ENCODE peak calls at places on chromosomes 12 and 14, in six cellular contexts. I is GM23338, Q is astrocyte, N is HepG2, X is GM12878, R is OCI-LY7. E is an unnamed sample.

GRCh38 chr12:71958457-71958856 is 19.8 kb downstream of the TPH2 start:
- DNase-seq in I (no peak), Q (no peak), N (no peak), X (no peak), R (no peak), E (no peak)

GRCh38 chr12:51217133-51217967 is 512 bp downstream of the POU6F1 start:
- DNase-seq in I (peak; percentile 65), Q (no peak), N (no peak), X (no peak), R (peak; percentile 58), E (peak; percentile 33)

GRCh38 chr14:23910081-23910875 is 43.3 kb upstream of the DHRS4 start:
- DNase-seq in I (peak; percentile 94), Q (peak; percentile 9), N (peak; percentile 81), X (no peak), R (peak; percentile 19), E (peak; percentile 28)

GRCh38 chr14:71539660-71540285 is 392.5 kb upstream of the RGS6 start:
- DNase-seq in I (no peak), Q (no peak), N (no peak), X (no peak), R (no peak), E (no peak)

GRCh38 chr14:63267171-63267570 is 51.6 kb downstream of the GPHB5 start:
- DNase-seq in I (no peak), Q (peak; percentile 29), N (no peak), X (no peak), R (no peak), E (no peak)

GRCh38 chr12:117707861-117708260 is 260.9 kb downstream of the KSR2 start:
- DNase-seq in I (no peak), Q (no peak), N (no peak), X (no peak), R (no peak), E (no peak)

GRCh38 chr14:51507556-51508511 is 143.9 kb upstream of the FRMD6 start:
- DNase-seq in I (no peak), Q (peak; percentile 52), N (no peak), X (no peak), R (no peak), E (no peak)

GRCh38 chr12:94148841-94149780 is 734 bp downstream of the PLXNC1 start:
- DNase-seq in I (peak; percentile 75), Q (peak; percentile 24), N (no peak), X (no peak), R (peak; percentile 69), E (peak; percentile 51)

GRCh38 chr14:95485222-95485819 is 31.1 kb downstream of the SYNE3 start:
- DNase-seq in I (peak; percentile 53), Q (no peak), N (no peak), X (no peak), R (no peak), E (no peak)

DNA sequence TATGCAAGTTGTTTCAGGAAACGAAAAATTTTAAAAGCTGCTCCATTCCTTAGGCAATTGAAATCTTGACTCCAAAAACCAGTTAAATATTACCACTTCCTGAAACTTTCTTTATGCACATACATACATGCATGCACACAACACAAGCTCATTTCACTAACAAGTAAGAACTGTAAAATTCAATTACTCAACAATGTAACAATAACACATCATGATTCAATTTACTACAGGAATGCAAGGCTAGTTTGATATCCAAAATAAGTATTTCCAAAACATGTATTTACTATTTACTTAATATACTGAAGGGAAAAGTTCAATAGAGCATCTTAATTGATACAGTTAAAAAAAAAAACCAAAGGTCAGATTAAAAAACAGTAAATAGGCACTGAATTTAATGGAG is 19.6 kb downstream of the NAP1L1 start:
- DNase-seq in I (no peak), Q (no peak), N (no peak), X (no peak), R (no peak), E (no peak)
- H3K79me2 ChIP-seq in I (peaks cover 100% of the 10 kb centered on the region), Q (peaks cover 100% of the 10 kb centered on the region), N (peaks cover 85% of the 10 kb centered on the region), X (peaks cover 66% of the 10 kb centered on the region), R (peaks cover 99% of the 10 kb centered on the region), E (peaks cover 99% of the 10 kb centered on the region)

DNA sequence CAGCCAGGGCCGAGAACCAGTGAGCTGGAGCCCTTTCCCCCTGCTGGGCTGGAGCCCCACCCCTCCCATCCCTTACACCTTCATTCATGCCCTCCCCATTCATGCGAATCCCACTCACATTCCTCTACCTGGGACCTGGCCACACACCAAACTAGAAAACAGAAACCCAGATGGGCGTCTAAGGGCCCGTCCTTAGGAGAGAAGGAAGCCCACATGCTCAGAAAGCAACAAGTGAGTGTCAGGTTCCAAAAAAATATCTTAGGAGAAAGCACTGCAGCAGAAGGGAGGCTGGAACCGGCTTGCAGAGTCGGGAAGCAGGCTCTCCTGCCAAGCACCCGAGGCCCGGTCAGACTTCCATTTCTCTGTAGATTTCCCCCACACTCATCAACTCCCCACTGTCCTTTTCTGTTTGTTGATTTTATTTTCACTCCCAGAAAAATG is 13.6 kb downstream of the BCL11B start:
- DNase-seq in I (peak; percentile 72), Q (no peak), N (no peak), X (no peak), R (no peak), E (no peak)
- H3K4me3 ChIP-seq in I (no peak overlapping the region), Q (no peak overlapping the region), N (no peak overlapping the region), X (no peak overlapping the region), R (no peak overlapping the region), E (no peak overlapping the region)

GRCh38 chr14:102819790-102820330 is 42.6 kb downstream of the TRAF3 start:
- DNase-seq in I (no peak), Q (no peak), N (no peak), X (no peak), R (no peak), E (no peak)

GRCh38 chr14:102813691-102814090 is 36.4 kb downstream of the TRAF3 start:
- DNase-seq in I (no peak), Q (no peak), N (no peak), X (no peak), R (no peak), E (no peak)

GRCh38 chr14:102817942-102818940 is 41.0 kb downstream of the TRAF3 start:
- DNase-seq in I (no peak), Q (peak; percentile 51), N (no peak), X (no peak), R (no peak), E (no peak)

GRCh38 chr14:102819176-102819628 is 42.0 kb downstream of the TRAF3 start:
- DNase-seq in I (no peak), Q (no peak), N (peak; percentile 77), X (peak; percentile 89), R (no peak), E (no peak)

DNA sequence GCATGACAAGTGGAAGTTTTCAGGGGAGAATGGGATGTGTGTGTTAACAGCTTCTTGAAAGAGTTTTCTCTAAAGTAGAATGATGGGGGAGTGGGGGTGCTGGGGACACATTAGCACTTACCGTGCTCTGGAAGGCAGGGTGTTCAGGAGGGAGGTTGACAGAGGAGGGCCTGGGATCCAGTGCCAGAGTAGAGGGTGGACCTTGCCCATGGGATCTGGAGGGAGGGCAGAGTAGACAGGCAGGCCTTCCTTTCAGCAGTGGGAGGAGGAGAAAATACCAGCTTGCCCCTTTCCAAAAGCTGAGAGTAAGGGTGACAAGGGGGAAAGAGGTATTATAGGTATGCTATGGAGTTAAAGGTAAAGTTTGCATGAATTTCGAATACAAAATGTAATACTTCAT is 40.1 kb downstream of the TRAF3 start:
- DNase-seq in I (no peak), Q (no peak), N (no peak), X (no peak), R (no peak), E (no peak)
- H4K20me1 ChIP-seq in I (no peaks in the 10 kb centered on the region), Q (peaks cover 80% of the 10 kb centered on the region), N (no peaks in the 10 kb centered on the region), X (no peaks in the 10 kb centered on the region), R (peaks cover 4% of the 10 kb centered on the region), E (peaks cover 52% of the 10 kb centered on the region)

DNA sequence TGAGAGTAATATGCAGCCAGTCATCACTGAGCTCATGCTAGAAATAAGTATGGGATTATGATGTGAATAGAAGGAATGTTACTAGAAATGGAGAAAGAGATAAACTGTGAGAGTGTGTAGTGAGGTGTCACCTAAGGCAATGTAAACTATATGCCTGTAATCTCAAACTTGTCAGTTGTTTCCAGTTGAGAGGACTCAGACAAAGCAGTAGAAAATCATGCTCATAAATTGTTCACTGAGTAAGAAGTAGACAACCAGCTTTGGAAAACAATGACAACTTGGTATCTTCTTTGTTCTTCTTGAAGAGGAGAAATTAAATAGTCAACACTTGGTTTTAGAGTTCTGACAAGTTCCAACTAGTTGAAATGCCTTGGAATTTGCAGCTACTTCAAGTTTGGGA is 148.5 kb upstream of the OR4E1 start:
- DNase-seq in I (no peak), Q (no peak), N (no peak), X (no peak), R (no peak), E (no peak)
- H3K79me2 ChIP-seq in I (no peaks in the 10 kb centered on the region), Q (no peaks in the 10 kb centered on the region), N (no peaks in the 10 kb centered on the region), X (no peaks in the 10 kb centered on the region), R (no peaks in the 10 kb centered on the region), E (no peaks in the 10 kb centered on the region)

GRCh38 chr12:57907281-57907680 is 34.1 kb upstream of the ATP23 start:
- DNase-seq in I (no peak), Q (no peak), N (no peak), X (no peak), R (no peak), E (no peak)

GRCh38 chr12:57905812-57906475 is 35.4 kb upstream of the ATP23 start:
- DNase-seq in I (no peak), Q (no peak), N (no peak), X (no peak), R (no peak), E (no peak)

GRCh38 chr12:57904426-57904825 is 36.9 kb upstream of the ATP23 start:
- DNase-seq in I (no peak), Q (no peak), N (no peak), X (no peak), R (peak; percentile 13), E (no peak)

GRCh38 chr12:57906821-57907220 is 34.5 kb upstream of the ATP23 start:
- DNase-seq in I (no peak), Q (no peak), N (no peak), X (no peak), R (no peak), E (no peak)

GRCh38 chr12:57904848-57905811 is 36.2 kb upstream of the ATP23 start:
- DNase-seq in I (peak; percentile 97), Q (peak; percentile 62), N (peak; percentile 82), X (peak; percentile 46), R (peak; percentile 88), E (peak; percentile 88)
- H3K4me3 ChIP-seq in I (no peak overlapping the region), Q (no peak overlapping the region), N (no peak overlapping the region), X (no peak overlapping the region), R (no peak overlapping the region), E (no peak overlapping the region)

GRCh38 chr12:132743831-132744230 is 17.8 kb downstream of the ANKLE2 start:
- DNase-seq in I (no peak), Q (no peak), N (no peak), X (no peak), R (no peak), E (no peak)
- H4K20me1 ChIP-seq in I (peaks cover 23% of the 10 kb centered on the region), Q (peaks cover 95% of the 10 kb centered on the region), N (no peaks in the 10 kb centered on the region), X (peaks cover 4% of the 10 kb centered on the region), R (peaks cover 5% of the 10 kb centered on the region), E (peaks cover 49% of the 10 kb centered on the region)

GRCh38 chr14:81521356-81521755 is 12.3 kb downstream of the SEL1L start:
- DNase-seq in I (no peak), Q (no peak), N (no peak), X (no peak), R (no peak), E (no peak)
- H3K79me2 ChIP-seq in I (peaks cover 6% of the 10 kb centered on the region), Q (peaks cover 19% of the 10 kb centered on the region), N (no peaks in the 10 kb centered on the region), X (peaks cover 2% of the 10 kb centered on the region), R (peaks cover 16% of the 10 kb centered on the region), E (peaks cover 3% of the 10 kb centered on the region)